ENCODE peak calls at places on chromosomes 4 and X, in five cellular contexts. One of them, this sample, is unnamed.
A peak's percentile ranks its signal among the peaks of the same experiment; 100 is the strongest.

GRCh38 chrX:132046533-132046932 is 23.4 kb downstream of the STK26 start:
- ATAC-seq in GM12878: no peak
- ATAC-seq in upper lobe of left lung: no peak
- ATAC-seq in K562: peak; percentile 81
- ATAC-seq in HepG2: no peak
- ATAC-seq in this sample: no peak

GRCh38 chr4:81652069-81652478 is 180.4 kb upstream of the RASGEF1B start:
- ATAC-seq in K562: no peak
- ATAC-seq in GM12878: no peak
- ATAC-seq in HepG2: no peak
- ATAC-seq in upper lobe of left lung: no peak
- ATAC-seq in this sample: no peak

GRCh38 chr4:74539043-74539790 is 94.3 kb downstream of the AREG start:
- ATAC-seq in HepG2: peak; percentile 93
- ATAC-seq in K562: no peak
- ATAC-seq in GM12878: no peak
- ATAC-seq in upper lobe of left lung: peak; percentile 60
- ATAC-seq in this sample: no peak

GRCh38 chrX:21975827-21976226 is 35.3 kb downstream of the SMS start:
- ATAC-seq in upper lobe of left lung: no peak
- ATAC-seq in GM12878: no peak
- ATAC-seq in HepG2: no peak
- ATAC-seq in K562: no peak
- ATAC-seq in this sample: no peak

GRCh38 chrX:71637848-71638247 is 19.5 kb upstream of the CXCR3 start:
- ATAC-seq in K562: peak; percentile 73
- ATAC-seq in GM12878: peak; percentile 65
- ATAC-seq in upper lobe of left lung: no peak
- ATAC-seq in HepG2: peak; percentile 52
- ATAC-seq in this sample: peak; percentile 35

GRCh38 chrX:85031505-85031904 is 27.8 kb downstream of the APOOL start:
- ATAC-seq in K562: no peak
- ATAC-seq in upper lobe of left lung: no peak
- ATAC-seq in GM12878: no peak
- ATAC-seq in HepG2: no peak
- ATAC-seq in this sample: peak; percentile 57

GRCh38 chrX:43808231-43808630 is 74.0 kb downstream of the MAOB start:
- ATAC-seq in upper lobe of left lung: no peak
- ATAC-seq in K562: no peak
- ATAC-seq in GM12878: no peak
- ATAC-seq in HepG2: no peak
- ATAC-seq in this sample: no peak

GRCh38 chr4:183335369-183335940 is 13.2 kb upstream of the CLDN24 start:
- ATAC-seq in upper lobe of left lung: no peak
- ATAC-seq in GM12878: no peak
- ATAC-seq in K562: peak; percentile 49
- ATAC-seq in HepG2: no peak
- ATAC-seq in this sample: peak; percentile 28

GRCh38 chr4:53920116-53920515 is 144.3 kb downstream of the CHIC2 start:
- ATAC-seq in GM12878: no peak
- ATAC-seq in HepG2: no peak
- ATAC-seq in K562: no peak
- ATAC-seq in upper lobe of left lung: peak; percentile 55
- ATAC-seq in this sample: no peak

GRCh38 chr4:132065940-132066495 is 1083.1 kb upstream of the PCDH10 start:
- ATAC-seq in K562: no peak
- ATAC-seq in GM12878: peak; percentile 79
- ATAC-seq in HepG2: no peak
- ATAC-seq in upper lobe of left lung: no peak
- ATAC-seq in this sample: no peak

GRCh38 chr4:8516996-8517550 is 63.1 kb upstream of the GPR78 start:
- ATAC-seq in HepG2: no peak
- ATAC-seq in GM12878: no peak
- ATAC-seq in K562: no peak
- ATAC-seq in upper lobe of left lung: no peak
- ATAC-seq in this sample: no peak

GRCh38 chrX:129779086-129779672 is 570 bp upstream of the SASH3 start:
- ATAC-seq in HepG2: no peak
- ATAC-seq in upper lobe of left lung: no peak
- ATAC-seq in GM12878: no peak
- ATAC-seq in K562: no peak
- ATAC-seq in this sample: no peak

GRCh38 chrX:153644356-153645125 is 2.5 kb upstream of the DUSP9 start:
- ATAC-seq in K562: peak; percentile 59
- ATAC-seq in GM12878: no peak
- ATAC-seq in HepG2: peak; percentile 20
- ATAC-seq in upper lobe of left lung: no peak
- ATAC-seq in this sample: no peak

GRCh38 chr4:16136321-16136720 is 52.5 kb upstream of the PROM1 start:
- ATAC-seq in GM12878: no peak
- ATAC-seq in HepG2: no peak
- ATAC-seq in K562: no peak
- ATAC-seq in upper lobe of left lung: no peak
- ATAC-seq in this sample: no peak

GRCh38 chr4:76283900-76284299 is 22.6 kb upstream of the STBD1 start:
- ATAC-seq in upper lobe of left lung: no peak
- ATAC-seq in GM12878: no peak
- ATAC-seq in K562: peak; percentile 28
- ATAC-seq in HepG2: no peak
- ATAC-seq in this sample: no peak

GRCh38 chr4:11543710-11544109 is 115.0 kb upstream of the HS3ST1 start:
- ATAC-seq in GM12878: peak; percentile 38
- ATAC-seq in HepG2: no peak
- ATAC-seq in upper lobe of left lung: no peak
- ATAC-seq in K562: no peak
- ATAC-seq in this sample: peak; percentile 58

GRCh38 chr4:87235020-87235671 is 14.7 kb upstream of the KLHL8 start:
- ATAC-seq in K562: peak; percentile 18
- ATAC-seq in upper lobe of left lung: no peak
- ATAC-seq in GM12878: peak; percentile 32
- ATAC-seq in HepG2: peak; percentile 46
- ATAC-seq in this sample: no peak

GRCh38 chr4:85457752-85458467 is 17.0 kb upstream of the ARHGAP24 start:
- ATAC-seq in HepG2: no peak
- ATAC-seq in K562: no peak
- ATAC-seq in GM12878: no peak
- ATAC-seq in upper lobe of left lung: no peak
- ATAC-seq in this sample: peak; percentile 85

GRCh38 chr4:186844059-186844681 is 120.5 kb upstream of the FAT1 start:
- ATAC-seq in GM12878: no peak
- ATAC-seq in HepG2: peak; percentile 88
- ATAC-seq in K562: peak; percentile 44
- ATAC-seq in upper lobe of left lung: peak; percentile 71
- ATAC-seq in this sample: peak; percentile 51

GRCh38 chr4:163568835-163569234 is 74.3 kb downstream of the TMA16 start:
- ATAC-seq in GM12878: peak; percentile 83
- ATAC-seq in HepG2: no peak
- ATAC-seq in K562: no peak
- ATAC-seq in upper lobe of left lung: no peak
- ATAC-seq in this sample: no peak

GRCh38 chr4:80199947-80200346 is 2.6 kb downstream of the PRDM8 start:
- ATAC-seq in K562: no peak
- ATAC-seq in upper lobe of left lung: no peak
- ATAC-seq in HepG2: no peak
- ATAC-seq in GM12878: no peak
- ATAC-seq in this sample: no peak

GRCh38 chr4:139978692-139979091 is 175.3 kb downstream of the MAML3 start:
- ATAC-seq in K562: no peak
- ATAC-seq in GM12878: peak; percentile 90
- ATAC-seq in upper lobe of left lung: no peak
- ATAC-seq in HepG2: no peak
- ATAC-seq in this sample: no peak

GRCh38 chr4:123749408-123749807 is 352.8 kb downstream of the SPRY1 start:
- ATAC-seq in GM12878: no peak
- ATAC-seq in K562: no peak
- ATAC-seq in upper lobe of left lung: no peak
- ATAC-seq in HepG2: no peak
- ATAC-seq in this sample: no peak

GRCh38 chr4:14627038-14627437 is 375.2 kb upstream of the CPEB2 start:
- ATAC-seq in HepG2: no peak
- ATAC-seq in K562: no peak
- ATAC-seq in GM12878: no peak
- ATAC-seq in upper lobe of left lung: no peak
- ATAC-seq in this sample: no peak

GRCh38 chr4:105145913-105146285 is 777 bp upstream of the TET2 start:
- ATAC-seq in upper lobe of left lung: peak; percentile 61
- ATAC-seq in K562: no peak
- ATAC-seq in GM12878: peak; percentile 27
- ATAC-seq in HepG2: peak; percentile 40
- ATAC-seq in this sample: peak; percentile 15

GRCh38 chrX:134990475-134991473 is at the start of gene SMIM10:
- ATAC-seq in upper lobe of left lung: peak; percentile 83
- ATAC-seq in GM12878: peak; percentile 38
- ATAC-seq in HepG2: no peak
- ATAC-seq in K562: peak; percentile 97
- ATAC-seq in this sample: peak; percentile 94
- TF ChIP-seq EP300 in upper lobe of left lung: no peak
- TF ChIP-seq EP300 in GM12878: no peak
- TF ChIP-seq EP300 in HepG2: no peak
- TF ChIP-seq EP300 in K562: peak; percentile 42
- TF ChIP-seq EP300 in this sample: no peak

GRCh38 chr4:184536070-184536880 is 61.9 kb upstream of the IRF2 start:
- ATAC-seq in upper lobe of left lung: no peak
- ATAC-seq in GM12878: no peak
- ATAC-seq in K562: peak; percentile 30
- ATAC-seq in HepG2: no peak
- ATAC-seq in this sample: no peak
- H3K4me1 ChIP-seq in upper lobe of left lung: peaks cover 30% of the 10 kb centered on the region
- H3K4me1 ChIP-seq in GM12878: peaks cover 23% of the 10 kb centered on the region
- H3K4me1 ChIP-seq in K562: peaks cover 21% of the 10 kb centered on the region
- H3K4me1 ChIP-seq in HepG2: peaks cover 28% of the 10 kb centered on the region
- H3K4me1 ChIP-seq in this sample: peaks cover 43% of the 10 kb centered on the region

GRCh38 chrX:72714471-72714916 is 388 bp upstream of the PHKA1 start:
- ATAC-seq in HepG2: peak; percentile 83
- ATAC-seq in K562: peak; percentile 51
- ATAC-seq in GM12878: no peak
- ATAC-seq in upper lobe of left lung: peak; percentile 80
- ATAC-seq in this sample: peak; percentile 89
- TF ChIP-seq POLR2AphosphoS5 in HepG2: no peak
- TF ChIP-seq POLR2AphosphoS5 in K562: no peak
- TF ChIP-seq POLR2AphosphoS5 in GM12878: no peak
- TF ChIP-seq POLR2AphosphoS5 in upper lobe of left lung: no peak
- TF ChIP-seq POLR2AphosphoS5 in this sample: peak; percentile 70

GRCh38 chrX:118484216-118484903 is 11.3 kb upstream of the DOCK11 start:
- ATAC-seq in GM12878: no peak
- ATAC-seq in HepG2: no peak
- ATAC-seq in upper lobe of left lung: peak; percentile 49
- ATAC-seq in K562: peak; percentile 45
- ATAC-seq in this sample: no peak

GRCh38 chrX:118475903-118476302 is 19.7 kb upstream of the DOCK11 start:
- ATAC-seq in upper lobe of left lung: no peak
- ATAC-seq in K562: no peak
- ATAC-seq in HepG2: no peak
- ATAC-seq in GM12878: no peak
- ATAC-seq in this sample: no peak

DNA sequence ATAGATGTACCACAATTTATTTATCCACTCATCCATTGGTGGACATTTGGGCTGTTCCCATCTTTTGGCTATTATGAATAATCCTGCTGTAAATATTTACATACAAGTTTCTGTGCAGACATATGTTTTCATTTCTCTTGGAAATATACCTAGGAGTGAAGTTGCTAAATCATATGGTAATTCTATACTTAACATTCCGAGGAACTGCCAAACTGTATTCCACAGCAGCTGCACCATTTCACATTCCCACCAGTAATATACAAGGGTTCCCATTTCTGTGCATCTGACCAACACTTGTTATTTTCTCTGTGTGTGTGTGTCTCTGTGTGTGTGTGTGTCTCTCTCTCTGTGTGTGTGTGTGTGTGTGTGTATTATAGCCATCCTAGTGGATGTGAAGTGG is 15.4 kb upstream of the DOCK11 start:
- ATAC-seq in K562: no peak
- ATAC-seq in upper lobe of left lung: no peak
- ATAC-seq in GM12878: no peak
- ATAC-seq in HepG2: no peak
- ATAC-seq in this sample: no peak
- TF ChIP-seq EP300 in K562: no peak
- TF ChIP-seq EP300 in upper lobe of left lung: no peak
- TF ChIP-seq EP300 in GM12878: no peak
- TF ChIP-seq EP300 in HepG2: no peak
- TF ChIP-seq EP300 in this sample: no peak

This sample was measured in gastroesophageal sphincter.